ENCODE peak calls at places on chromosomes 2 and 18, in five cellular contexts. One of them, this sample, is unnamed.

GRCh38 chr2:20621366-20622295 is 29.3 kb downstream of the HS1BP3 start:
- DNase-seq in A549: no peak
- DNase-seq in GM12878: no peak
- DNase-seq in HepG2: no peak
- DNase-seq in K562: no peak
- DNase-seq in this sample: no peak

GRCh38 chr2:70930371-70931329 is 5.0 kb upstream of the ATP6V1B1 start:
- DNase-seq in A549: no peak
- DNase-seq in GM12878: no peak
- DNase-seq in HepG2: no peak
- DNase-seq in K562: no peak
- DNase-seq in this sample: no peak

GRCh38 chr18:79952996-79953559 is 1.6 kb upstream of the SLC66A2 start:
- DNase-seq in A549: no peak
- DNase-seq in GM12878: no peak
- DNase-seq in HepG2: no peak
- DNase-seq in K562: no peak
- DNase-seq in this sample: peak; percentile 85

GRCh38 chr2:47950340-47951280 is 44.3 kb upstream of the FBXO11 start:
- DNase-seq in A549: no peak
- DNase-seq in GM12878: no peak
- DNase-seq in HepG2: no peak
- DNase-seq in K562: no peak
- DNase-seq in this sample: no peak

GRCh38 chr2:102037681-102038080 is 45.9 kb downstream of the IL1R2 start:
- DNase-seq in A549: no peak
- DNase-seq in GM12878: no peak
- DNase-seq in HepG2: no peak
- DNase-seq in K562: no peak
- DNase-seq in this sample: no peak

GRCh38 chr18:54843302-54843701 is 15.0 kb downstream of the RAB27B start:
- DNase-seq in A549: no peak
- DNase-seq in GM12878: no peak
- DNase-seq in HepG2: no peak
- DNase-seq in K562: no peak
- DNase-seq in this sample: no peak

GRCh38 chr2:203225423-203226039 is 13.3 kb upstream of the CYP20A1 start:
- DNase-seq in A549: no peak
- DNase-seq in GM12878: no peak
- DNase-seq in HepG2: peak; percentile 35
- DNase-seq in K562: no peak
- DNase-seq in this sample: peak; percentile 58

GRCh38 chr2:25672500-25673169 is 742 bp downstream of the DTNB start:
- DNase-seq in A549: peak; percentile 50
- DNase-seq in GM12878: no peak
- DNase-seq in HepG2: peak; percentile 43
- DNase-seq in K562: no peak
- DNase-seq in this sample: peak; percentile 89

GRCh38 chr2:241842620-241843211 is 16.0 kb downstream of the PDCD1 start:
- DNase-seq in A549: no peak
- DNase-seq in GM12878: no peak
- DNase-seq in HepG2: no peak
- DNase-seq in K562: no peak
- DNase-seq in this sample: no peak

GRCh38 chr2:44168684-44169154 is at the start of gene PPM1B:
- DNase-seq in A549: no peak
- DNase-seq in GM12878: no peak
- DNase-seq in HepG2: no peak
- DNase-seq in K562: no peak
- DNase-seq in this sample: no peak

GRCh38 chr18:65279668-65280305 is 471.0 kb upstream of the CDH7 start:
- DNase-seq in A549: no peak
- DNase-seq in GM12878: no peak
- DNase-seq in HepG2: no peak
- DNase-seq in K562: no peak
- DNase-seq in this sample: no peak

GRCh38 chr2:232698552-232699091 is 1.5 kb downstream of the GIGYF2 start:
- DNase-seq in A549: no peak
- DNase-seq in GM12878: no peak
- DNase-seq in HepG2: no peak
- DNase-seq in K562: no peak
- DNase-seq in this sample: no peak

GRCh38 chr2:62586981-62587380 is 81.0 kb upstream of the TMEM17 start:
- DNase-seq in A549: no peak
- DNase-seq in GM12878: peak; percentile 32
- DNase-seq in HepG2: no peak
- DNase-seq in K562: no peak
- DNase-seq in this sample: no peak

GRCh38 chr18:9535430-9535972 is 60.2 kb downstream of the RALBP1 start:
- DNase-seq in A549: no peak
- DNase-seq in GM12878: no peak
- DNase-seq in HepG2: peak; percentile 87
- DNase-seq in K562: no peak
- DNase-seq in this sample: no peak

GRCh38 chr18:72207280-72207679 is 336.9 kb downstream of the CBLN2 start:
- DNase-seq in A549: no peak
- DNase-seq in GM12878: no peak
- DNase-seq in HepG2: no peak
- DNase-seq in K562: no peak
- DNase-seq in this sample: no peak

GRCh38 chr2:67215214-67215613 is 181.9 kb upstream of the ETAA1 start:
- DNase-seq in A549: peak; percentile 6
- DNase-seq in GM12878: no peak
- DNase-seq in HepG2: peak; percentile 35
- DNase-seq in K562: peak; percentile 35
- DNase-seq in this sample: peak; percentile 85

GRCh38 chr2:241595600-241596140 is 37.1 kb downstream of the BOK start:
- DNase-seq in A549: peak; percentile 21
- DNase-seq in GM12878: no peak
- DNase-seq in HepG2: peak; percentile 49
- DNase-seq in K562: no peak
- DNase-seq in this sample: peak; percentile 61

GRCh38 chr2:111226797-111227700 is 106.3 kb downstream of the BCL2L11 start:
- DNase-seq in A549: no peak
- DNase-seq in GM12878: no peak
- DNase-seq in HepG2: no peak
- DNase-seq in K562: no peak
- DNase-seq in this sample: no peak
- TF ChIP-seq JUNB in A549: no peak
- TF ChIP-seq JUNB in GM12878: no peak
- TF ChIP-seq JUNB in HepG2: no peak
- TF ChIP-seq JUNB in K562: no peak
- TF ChIP-seq JUNB in this sample: no peak

DNA sequence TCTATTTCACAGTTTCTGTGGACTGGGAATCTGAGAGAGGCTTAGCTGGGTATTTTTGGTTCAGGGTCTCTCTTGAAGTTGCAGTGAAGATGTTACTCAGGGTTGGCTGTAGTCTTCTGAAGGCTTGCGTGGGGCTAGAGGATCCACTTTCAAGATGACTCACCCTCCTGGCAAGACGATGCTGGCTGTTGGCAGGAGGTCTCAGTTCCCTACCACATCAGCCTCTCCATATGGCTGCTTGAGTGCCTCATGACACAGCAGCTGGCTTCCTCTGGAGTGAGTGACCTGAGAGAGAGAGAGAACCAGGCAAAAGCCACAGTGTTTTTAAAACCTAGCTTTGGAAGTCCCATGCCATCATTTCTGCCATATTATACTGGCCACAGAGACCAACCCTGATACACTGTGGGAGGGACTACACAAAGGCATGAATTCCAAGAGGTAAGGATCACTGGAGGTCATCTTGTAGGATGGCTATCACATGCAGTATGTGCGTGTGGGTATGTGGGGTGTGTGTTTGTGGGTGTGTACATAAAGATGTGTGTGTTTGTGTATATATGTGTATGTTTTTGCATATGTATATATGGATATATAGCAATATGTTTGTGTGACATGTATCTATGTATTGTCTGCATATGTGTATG is 25.1 kb downstream of the DNPEP start:
- DNase-seq in A549: no peak
- DNase-seq in GM12878: peak; percentile 34
- DNase-seq in HepG2: no peak
- DNase-seq in K562: no peak
- DNase-seq in this sample: no peak
- TF ChIP-seq JUNB in A549: no peak
- TF ChIP-seq JUNB in GM12878: peak; percentile 80
- TF ChIP-seq JUNB in HepG2: no peak
- TF ChIP-seq JUNB in K562: no peak
- TF ChIP-seq JUNB in this sample: no peak

GRCh38 chr18:70413455-70413854 is 124.6 kb downstream of the SOCS6 start:
- DNase-seq in A549: no peak
- DNase-seq in GM12878: no peak
- DNase-seq in HepG2: peak; percentile 45
- DNase-seq in K562: no peak
- DNase-seq in this sample: no peak
- TF ChIP-seq JUNB in A549: no peak
- TF ChIP-seq JUNB in GM12878: no peak
- TF ChIP-seq JUNB in HepG2: no peak
- TF ChIP-seq JUNB in K562: no peak
- TF ChIP-seq JUNB in this sample: no peak

DNA sequence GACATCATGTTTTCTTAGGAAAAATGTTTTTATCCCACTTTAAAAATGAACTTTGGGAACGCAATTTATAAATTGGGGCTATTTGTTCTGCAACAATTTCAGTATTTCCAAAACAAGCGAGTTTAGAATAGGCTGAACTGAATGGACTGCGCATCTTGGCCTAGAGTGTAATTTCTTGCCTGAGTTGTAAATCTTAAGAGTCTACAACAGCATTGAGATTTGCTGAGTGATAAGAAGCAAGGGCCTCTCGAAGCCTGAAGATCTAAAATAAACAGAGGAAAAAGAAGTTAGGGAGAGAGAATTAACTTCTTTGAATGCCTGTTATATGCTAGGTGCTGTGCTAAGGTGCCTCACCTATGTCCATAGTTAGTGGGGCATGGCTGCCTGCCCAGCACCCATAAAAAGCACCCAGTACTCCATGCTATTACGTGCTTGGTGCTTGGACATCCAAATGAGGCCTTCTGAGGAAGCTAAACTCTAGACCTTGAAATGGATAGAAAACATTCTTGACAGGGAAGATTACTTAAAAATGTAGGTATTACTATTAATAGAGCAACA is 17.5 kb downstream of the GRHL1 start:
- DNase-seq in A549: no peak
- DNase-seq in GM12878: no peak
- DNase-seq in HepG2: no peak
- DNase-seq in K562: no peak
- DNase-seq in this sample: no peak
- TF ChIP-seq JUNB in A549: no peak
- TF ChIP-seq JUNB in GM12878: no peak
- TF ChIP-seq JUNB in HepG2: no peak
- TF ChIP-seq JUNB in K562: no peak
- TF ChIP-seq JUNB in this sample: no peak

DNA sequence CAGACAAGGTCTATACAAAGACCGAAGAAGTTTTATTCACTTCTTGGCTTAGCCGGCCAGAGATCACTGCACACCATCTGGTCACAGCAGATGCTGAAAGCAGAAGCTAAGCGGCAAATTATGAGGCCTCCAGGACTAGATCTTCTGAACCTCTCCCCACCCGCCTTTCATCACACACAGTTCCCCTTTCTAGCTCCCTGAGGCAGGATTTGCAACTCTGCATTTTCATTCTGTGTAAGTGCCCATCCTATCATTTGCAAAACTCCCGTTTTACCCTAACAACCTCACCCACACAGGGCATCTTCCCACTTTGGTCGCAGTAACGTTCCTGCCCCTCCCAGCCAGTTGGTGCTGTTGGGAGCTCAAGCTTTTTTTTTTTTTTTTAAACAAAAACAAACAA is 3.1 kb upstream of the MOB1A start:
- DNase-seq in A549: no peak
- DNase-seq in GM12878: peak; percentile 86
- DNase-seq in HepG2: no peak
- DNase-seq in K562: peak; percentile 49
- DNase-seq in this sample: no peak
- TF ChIP-seq JUNB in A549: no peak
- TF ChIP-seq JUNB in GM12878: peak; percentile 54
- TF ChIP-seq JUNB in HepG2: no peak
- TF ChIP-seq JUNB in K562: no peak
- TF ChIP-seq JUNB in this sample: no peak

GRCh38 chr2:127712999-127713398 is 11.7 kb downstream of the SFT2D3 start:
- DNase-seq in A549: no peak
- DNase-seq in GM12878: no peak
- DNase-seq in HepG2: no peak
- DNase-seq in K562: no peak
- DNase-seq in this sample: no peak
- TF ChIP-seq JUNB in A549: no peak
- TF ChIP-seq JUNB in GM12878: no peak
- TF ChIP-seq JUNB in HepG2: no peak
- TF ChIP-seq JUNB in K562: no peak
- TF ChIP-seq JUNB in this sample: no peak

This sample was measured in GM23338.